ENCODE peak calls at places on chromosomes 13 and 19, in nine cellular contexts. R is AG04450; V is EL; O is AG08395; T is left kidney; Q is uterus; C is tibial artery; F is ascending aorta; Z is activated naive CD8-positive, alpha-beta T cell treated with anti-CD3 and anti-CD28 coated beads for 36 hours. P is an unnamed sample.

GRCh38 chr19:8459520-8460260 is 14.9 kb downstream of the HNRNPM start:
- DNase-seq in F (no peak), T (peak), C (no peak), Q (no peak), Z (no peak), V (peak), O (peak), R (peak), P (peak)

GRCh38 chr13:62887046-62887445 is 1471.4 kb upstream of the PCDH20 start:
- DNase-seq in V (no peak), C (no peak), T (no peak), R (no peak), O (no peak), Q (no peak), Z (no peak), F (no peak), P (no peak)

GRCh38 chr13:20398459-20398858 is 127.2 kb downstream of the CRYL1 start:
- DNase-seq in C (no peak), F (no peak), T (no peak), Z (no peak), R (no peak), Q (no peak), O (no peak), V (no peak), P (no peak)

GRCh38 chr19:10219678-10220077 is 11.5 kb downstream of the S1PR2 start:
- DNase-seq in T (peak), O (no peak), F (no peak), V (peak), C (no peak), Z (peak), Q (no peak), R (peak), P (peak)

GRCh38 chr19:51366999-51367564 is 894 bp upstream of the ETFB start:
- DNase-seq in V (no peak), Q (no peak), F (no peak), R (no peak), O (no peak), T (no peak), C (no peak), Z (peak), P (peak)

GRCh38 chr13:51156666-51157065 is 45.6 kb upstream of the C13orf42 start:
- DNase-seq in T (no peak), Q (no peak), F (no peak), V (no peak), Z (no peak), R (no peak), O (no peak), C (no peak), P (no peak)

GRCh38 chr19:54287456-54287855 is 6.5 kb upstream of the LILRB2 start:
- DNase-seq in F (no peak), C (no peak), R (no peak), O (no peak), Q (no peak), V (peak), Z (no peak), T (no peak), P (peak)

GRCh38 chr13:105441406-105441805 is 1094.1 kb downstream of the EFNB2 start:
- DNase-seq in V (peak), O (no peak), T (no peak), F (no peak), C (no peak), Q (no peak), Z (no peak), R (no peak), P (peak)

GRCh38 chr19:5059191-5059579 is 90.3 kb downstream of the KDM4B start:
- DNase-seq in C (no peak), R (no peak), Z (no peak), O (peak), F (no peak), T (no peak), V (no peak), Q (no peak), P (no peak)

GRCh38 chr13:112775791-112776279 is 86.0 kb downstream of the ATP11A start:
- DNase-seq in R (no peak), Z (no peak), C (peak), T (peak), Q (no peak), V (no peak), F (no peak), O (no peak), P (no peak)

GRCh38 chr13:110625771-110626321 is 10.5 kb downstream of the NAXD start:
- DNase-seq in T (peak), Q (no peak), F (no peak), O (no peak), R (no peak), Z (no peak), V (no peak), C (no peak), P (no peak)

GRCh38 chr19:9431475-9431874 is 3.9 kb downstream of the ZNF266 start:
- DNase-seq in V (peak), Q (no peak), C (no peak), O (peak), Z (no peak), T (peak), F (no peak), R (no peak), P (peak)

P was measured in adipocyte.